ENCODE peak calls at places on chromosomes 16 and 17, in six cellular contexts. One of them, this sample, is unnamed.
A peak's percentile ranks its signal among the peaks of the same experiment; 100 is the strongest.

GRCh38 chr17:61884864-61885263 is 21.5 kb upstream of the BRIP1 start:
- DNase-seq in stomach: no peak
- DNase-seq in transverse colon: no peak
- DNase-seq in ovary: no peak
- DNase-seq in tibial nerve: no peak
- DNase-seq in A549: no peak
- DNase-seq in this sample: no peak

GRCh38 chr16:27767081-27767480 is 217.1 kb downstream of the KATNIP start:
- DNase-seq in stomach: no peak
- DNase-seq in transverse colon: no peak
- DNase-seq in ovary: no peak
- DNase-seq in tibial nerve: no peak
- DNase-seq in A549: no peak
- DNase-seq in this sample: no peak

GRCh38 chr17:66889480-66890230 is 54.7 kb downstream of the CACNG5 start:
- DNase-seq in stomach: no peak
- DNase-seq in transverse colon: no peak
- DNase-seq in ovary: no peak
- DNase-seq in tibial nerve: no peak
- DNase-seq in A549: no peak
- DNase-seq in this sample: no peak

GRCh38 chr16:81553814-81554675 is 109.4 kb downstream of the CMIP start:
- DNase-seq in stomach: peak; percentile 43
- DNase-seq in transverse colon: no peak
- DNase-seq in ovary: no peak
- DNase-seq in tibial nerve: no peak
- DNase-seq in A549: no peak
- DNase-seq in this sample: no peak

GRCh38 chr16:12182202-12182601 is 205.7 kb downstream of the SNX29 start:
- DNase-seq in stomach: no peak
- DNase-seq in transverse colon: no peak
- DNase-seq in ovary: no peak
- DNase-seq in tibial nerve: no peak
- DNase-seq in A549: no peak
- DNase-seq in this sample: no peak

GRCh38 chr16:31202402-31203385 is at the start of gene PYCARD:
- DNase-seq in stomach: peak; percentile 45
- DNase-seq in transverse colon: peak; percentile 82
- DNase-seq in ovary: peak; percentile 66
- DNase-seq in tibial nerve: peak; percentile 32
- DNase-seq in A549: no peak
- DNase-seq in this sample: no peak

GRCh38 chr16:58002936-58003335 is 1.7 kb downstream of the USB1 start:
- DNase-seq in stomach: no peak
- DNase-seq in transverse colon: no peak
- DNase-seq in ovary: no peak
- DNase-seq in tibial nerve: no peak
- DNase-seq in A549: no peak
- DNase-seq in this sample: no peak

GRCh38 chr17:16975744-16976625 is 4.1 kb upstream of the TNFRSF13B start:
- DNase-seq in stomach: no peak
- DNase-seq in transverse colon: no peak
- DNase-seq in ovary: no peak
- DNase-seq in tibial nerve: no peak
- DNase-seq in A549: no peak
- DNase-seq in this sample: peak; percentile 55

GRCh38 chr16:897701-898100 is 73.1 kb downstream of the LMF1 start:
- DNase-seq in stomach: no peak
- DNase-seq in transverse colon: no peak
- DNase-seq in ovary: no peak
- DNase-seq in tibial nerve: no peak
- DNase-seq in A549: no peak
- DNase-seq in this sample: no peak

GRCh38 chr17:20083460-20083859 is 74.3 kb downstream of the SPECC1 start:
- DNase-seq in stomach: no peak
- DNase-seq in transverse colon: no peak
- DNase-seq in ovary: no peak
- DNase-seq in tibial nerve: no peak
- DNase-seq in A549: no peak
- DNase-seq in this sample: no peak

GRCh38 chr17:80743181-80743771 is 198.6 kb downstream of the RPTOR start:
- DNase-seq in stomach: no peak
- DNase-seq in transverse colon: no peak
- DNase-seq in ovary: no peak
- DNase-seq in tibial nerve: no peak
- DNase-seq in A549: no peak
- DNase-seq in this sample: no peak

GRCh38 chr17:74639704-74640142 is 16.2 kb upstream of the CD300E start:
- DNase-seq in stomach: no peak
- DNase-seq in transverse colon: no peak
- DNase-seq in ovary: no peak
- DNase-seq in tibial nerve: no peak
- DNase-seq in A549: no peak
- DNase-seq in this sample: no peak

GRCh38 chr16:12721841-12722467 is 81.7 kb downstream of the CPPED1 start:
- DNase-seq in stomach: no peak
- DNase-seq in transverse colon: no peak
- DNase-seq in ovary: no peak
- DNase-seq in tibial nerve: no peak
- DNase-seq in A549: no peak
- DNase-seq in this sample: no peak

GRCh38 chr16:89598199-89598598 is 15.2 kb upstream of the DPEP1 start:
- DNase-seq in stomach: no peak
- DNase-seq in transverse colon: no peak
- DNase-seq in ovary: no peak
- DNase-seq in tibial nerve: no peak
- DNase-seq in A549: peak; percentile 44
- DNase-seq in this sample: no peak

GRCh38 chr17:787641-788221 is 5.6 kb downstream of the MRM3 start:
- DNase-seq in stomach: peak; percentile 69
- DNase-seq in transverse colon: no peak
- DNase-seq in ovary: peak; percentile 23
- DNase-seq in tibial nerve: no peak
- DNase-seq in A549: no peak
- DNase-seq in this sample: no peak

GRCh38 chr17:17167356-17167755 is 38.8 kb downstream of the PLD6 start:
- DNase-seq in stomach: no peak
- DNase-seq in transverse colon: no peak
- DNase-seq in ovary: no peak
- DNase-seq in tibial nerve: no peak
- DNase-seq in A549: no peak
- DNase-seq in this sample: no peak

GRCh38 chr16:66881560-66881959 is 1.2 kb downstream of the PDP2 start:
- DNase-seq in stomach: no peak
- DNase-seq in transverse colon: no peak
- DNase-seq in ovary: no peak
- DNase-seq in tibial nerve: no peak
- DNase-seq in A549: no peak
- DNase-seq in this sample: no peak

GRCh38 chr17:19724501-19725420 is 8.4 kb upstream of the SLC47A2 start:
- DNase-seq in stomach: peak; percentile 70
- DNase-seq in transverse colon: peak; percentile 77
- DNase-seq in ovary: peak; percentile 65
- DNase-seq in tibial nerve: peak; percentile 48
- DNase-seq in A549: no peak
- DNase-seq in this sample: no peak

GRCh38 chr17:79476074-79476473 is 134.8 kb downstream of the RBFOX3 start:
- DNase-seq in stomach: no peak
- DNase-seq in transverse colon: no peak
- DNase-seq in ovary: no peak
- DNase-seq in tibial nerve: no peak
- DNase-seq in A549: no peak
- DNase-seq in this sample: no peak

GRCh38 chr17:76670020-76670707 is 26.6 kb upstream of the ST6GALNAC1 start:
- DNase-seq in stomach: peak; percentile 64
- DNase-seq in transverse colon: no peak
- DNase-seq in ovary: no peak
- DNase-seq in tibial nerve: no peak
- DNase-seq in A549: no peak
- DNase-seq in this sample: no peak
- TF ChIP-seq EP300 in stomach: no peak
- TF ChIP-seq EP300 in transverse colon: no peak
- TF ChIP-seq EP300 in ovary: no peak
- TF ChIP-seq EP300 in tibial nerve: no peak
- TF ChIP-seq EP300 in A549: no peak
- TF ChIP-seq EP300 in this sample: no peak

GRCh38 chr17:50457621-50458020 is 11.1 kb downstream of the CHAD start:
- DNase-seq in stomach: no peak
- DNase-seq in transverse colon: no peak
- DNase-seq in ovary: no peak
- DNase-seq in tibial nerve: no peak
- DNase-seq in A549: no peak
- DNase-seq in this sample: no peak

GRCh38 chr17:50459756-50460155 is 8.9 kb downstream of the CHAD start:
- DNase-seq in stomach: no peak
- DNase-seq in transverse colon: no peak
- DNase-seq in ovary: no peak
- DNase-seq in tibial nerve: no peak
- DNase-seq in A549: no peak
- DNase-seq in this sample: no peak

GRCh38 chr17:50458290-50458689 is 10.4 kb downstream of the CHAD start:
- DNase-seq in stomach: no peak
- DNase-seq in transverse colon: no peak
- DNase-seq in ovary: no peak
- DNase-seq in tibial nerve: no peak
- DNase-seq in A549: no peak
- DNase-seq in this sample: no peak

GRCh38 chr17:50460831-50461526 is 7.7 kb downstream of the CHAD start:
- DNase-seq in stomach: no peak
- DNase-seq in transverse colon: no peak
- DNase-seq in ovary: no peak
- DNase-seq in tibial nerve: no peak
- DNase-seq in A549: no peak
- DNase-seq in this sample: no peak

DNA sequence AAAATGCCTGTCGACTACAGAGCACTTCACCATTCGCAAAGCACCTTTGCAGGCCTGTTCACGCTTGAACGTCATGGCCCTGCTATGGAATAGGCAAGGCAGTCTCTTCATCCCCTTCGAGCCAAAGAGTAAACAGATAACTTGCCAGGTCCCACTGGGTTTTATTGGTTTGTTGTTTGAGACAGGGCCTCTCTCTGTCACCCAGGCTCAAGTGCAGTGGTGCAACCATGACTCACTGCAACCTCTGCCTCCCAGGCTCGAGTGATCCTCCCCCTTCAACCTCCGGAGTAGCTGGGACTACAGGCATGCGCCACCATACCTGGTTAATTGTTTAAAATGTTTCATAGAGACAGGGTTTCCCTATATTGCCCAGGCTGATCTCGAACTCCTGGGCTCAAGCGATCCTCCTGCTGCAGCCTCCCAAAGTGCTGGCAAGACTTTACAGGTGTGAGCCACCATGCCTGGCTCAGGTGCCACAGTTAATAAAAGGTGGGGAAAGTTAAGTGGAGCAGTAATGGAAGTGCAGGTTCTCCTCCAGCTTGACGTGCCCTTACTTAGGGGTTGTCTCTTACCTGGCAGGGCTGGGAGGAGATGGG is 9.5 kb downstream of the CHAD start:
- DNase-seq in stomach: no peak
- DNase-seq in transverse colon: peak; percentile 53
- DNase-seq in ovary: no peak
- DNase-seq in tibial nerve: no peak
- DNase-seq in A549: no peak
- DNase-seq in this sample: no peak
- TF ChIP-seq EP300 in stomach: no peak
- TF ChIP-seq EP300 in transverse colon: no peak
- TF ChIP-seq EP300 in ovary: no peak
- TF ChIP-seq EP300 in tibial nerve: no peak
- TF ChIP-seq EP300 in A549: no peak
- TF ChIP-seq EP300 in this sample: no peak

DNA sequence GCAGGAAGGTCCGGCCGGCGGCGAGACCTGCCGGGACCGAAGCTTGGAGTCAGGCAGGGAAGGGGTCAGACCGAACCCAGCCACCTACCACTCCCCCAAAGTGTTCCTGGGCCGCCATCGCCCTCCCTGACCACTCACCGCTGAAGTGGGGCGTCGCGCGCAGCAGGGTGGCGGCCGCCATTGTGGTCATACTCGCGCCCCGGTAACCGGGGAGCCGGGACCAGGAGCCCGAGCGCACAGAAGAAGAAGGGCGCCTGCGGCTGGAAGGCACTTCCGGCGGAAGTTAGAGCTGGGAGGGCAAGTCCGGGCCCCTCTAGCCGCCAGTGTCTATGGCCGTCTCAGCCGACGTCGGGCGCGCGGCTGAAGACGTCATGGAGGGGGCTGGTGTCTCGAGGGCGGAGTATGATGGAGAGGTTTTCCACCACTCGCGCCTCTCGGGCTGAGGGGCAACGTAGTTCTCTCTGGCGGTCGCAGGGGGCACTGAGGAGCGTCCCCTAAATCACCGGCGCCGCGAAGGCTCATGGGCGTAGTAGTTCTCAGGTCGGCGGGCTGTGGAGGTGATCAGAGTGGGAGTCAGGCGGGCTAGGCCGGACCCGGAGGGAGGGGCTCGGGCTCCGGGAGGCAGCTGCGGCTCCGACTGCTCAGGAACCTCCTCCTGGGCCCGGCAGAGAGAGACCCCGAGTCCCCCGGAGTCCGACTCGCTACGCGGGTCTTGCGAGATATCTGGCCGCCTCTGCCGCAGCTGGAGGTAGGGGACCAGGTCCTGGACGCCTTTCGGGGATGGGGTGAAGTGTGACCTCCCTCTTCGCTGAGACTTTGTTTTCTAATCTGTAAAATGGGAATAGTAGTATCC is at the start of gene TUFM:
- DNase-seq in stomach: peak; percentile 96
- DNase-seq in transverse colon: peak; percentile 98
- DNase-seq in ovary: peak; percentile 98
- DNase-seq in tibial nerve: peak; percentile 93
- DNase-seq in A549: peak; percentile 97
- DNase-seq in this sample: peak; percentile 99
- TF ChIP-seq EP300 in stomach: no peak
- TF ChIP-seq EP300 in transverse colon: no peak
- TF ChIP-seq EP300 in ovary: no peak
- TF ChIP-seq EP300 in tibial nerve: peak; percentile 99
- TF ChIP-seq EP300 in A549: no peak
- TF ChIP-seq EP300 in this sample: no peak

DNA sequence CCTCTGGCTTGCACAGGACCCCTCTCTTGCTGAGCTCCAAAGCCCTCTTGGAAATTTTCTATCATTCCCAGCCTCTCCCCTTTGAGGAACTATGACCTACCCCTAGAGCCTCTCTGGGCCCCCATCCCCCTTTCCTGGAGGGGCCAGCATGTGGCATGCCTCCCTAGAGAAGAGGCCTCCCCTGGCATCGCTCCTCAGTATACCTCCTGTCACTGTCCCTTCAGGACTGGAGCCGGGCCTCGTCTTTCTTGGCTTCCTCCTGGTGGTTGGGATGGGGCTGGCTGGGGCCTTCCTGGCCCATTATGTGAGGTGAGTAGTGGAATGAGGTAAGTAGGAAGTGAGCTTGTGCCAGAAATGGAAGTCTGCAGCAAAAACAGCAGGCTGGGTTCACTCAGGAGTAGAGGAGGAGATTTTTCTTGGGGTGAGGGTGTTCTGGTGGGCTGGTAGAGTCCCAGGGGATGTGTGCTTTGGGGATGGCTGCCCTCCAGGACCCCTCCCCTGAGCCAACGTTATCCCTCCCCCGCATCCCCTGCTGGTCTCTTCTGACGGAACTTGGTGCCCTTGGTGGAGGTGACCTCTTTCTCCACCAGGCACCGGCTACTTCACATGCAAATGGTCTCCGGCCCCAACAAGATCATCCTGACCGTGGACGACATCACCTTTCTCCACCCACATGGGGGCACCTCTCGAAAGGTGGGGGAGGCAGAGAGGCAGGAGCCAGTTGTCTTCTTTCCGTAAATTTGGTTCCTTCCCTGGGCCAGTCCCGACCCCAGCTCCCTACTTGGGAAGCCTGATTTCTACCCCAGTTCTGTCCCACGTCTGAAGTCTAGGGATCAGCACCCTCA is 4.6 kb downstream of the GUCY2D start:
- DNase-seq in stomach: no peak
- DNase-seq in transverse colon: no peak
- DNase-seq in ovary: no peak
- DNase-seq in tibial nerve: no peak
- DNase-seq in A549: no peak
- DNase-seq in this sample: no peak
- TF ChIP-seq EP300 in stomach: no peak
- TF ChIP-seq EP300 in transverse colon: no peak
- TF ChIP-seq EP300 in ovary: no peak
- TF ChIP-seq EP300 in tibial nerve: no peak
- TF ChIP-seq EP300 in A549: no peak
- TF ChIP-seq EP300 in this sample: no peak

This sample was measured in esophagus muscularis mucosa.